ENCODE peak calls at places on chromosome 9, in five cellular contexts. One of them, this sample, is unnamed.

GRCh38 chr9:73116030-73116429 is 35.6 kb upstream of the ANXA1 start:
- DNase-seq in HepG2: no peak
- DNase-seq in K562: no peak
- DNase-seq in HCT116: no peak
- DNase-seq in GM12878: no peak
- DNase-seq in this sample: no peak

GRCh38 chr9:35364817-35365585 is 124.9 kb upstream of the RUSC2 start:
- DNase-seq in K562: no peak
- DNase-seq in GM12878: no peak
- DNase-seq in HepG2: no peak
- DNase-seq in HCT116: no peak
- DNase-seq in this sample: no peak

GRCh38 chr9:93304574-93305496 is 120.9 kb downstream of the WNK2 start:
- DNase-seq in HCT116: no peak
- DNase-seq in K562: peak
- DNase-seq in HepG2: peak
- DNase-seq in GM12878: no peak
- DNase-seq in this sample: peak

GRCh38 chr9:38016375-38017120 is 52.5 kb downstream of the SHB start:
- DNase-seq in K562: no peak
- DNase-seq in GM12878: no peak
- DNase-seq in HCT116: no peak
- DNase-seq in HepG2: no peak
- DNase-seq in this sample: no peak

GRCh38 chr9:16337322-16338029 is 533.0 kb downstream of the BNC2 start:
- DNase-seq in HepG2: no peak
- DNase-seq in HCT116: peak
- DNase-seq in K562: no peak
- DNase-seq in GM12878: no peak
- DNase-seq in this sample: no peak

GRCh38 chr9:116318463-116319271 is 165.1 kb downstream of the PAPPA start:
- DNase-seq in GM12878: no peak
- DNase-seq in K562: no peak
- DNase-seq in HepG2: no peak
- DNase-seq in HCT116: no peak
- DNase-seq in this sample: no peak

GRCh38 chr9:20505574-20505973 is 116.7 kb downstream of the MLLT3 start:
- DNase-seq in HepG2: no peak
- DNase-seq in HCT116: no peak
- DNase-seq in K562: no peak
- DNase-seq in GM12878: no peak
- DNase-seq in this sample: no peak

GRCh38 chr9:128637656-128638055 is 19.0 kb downstream of the DYNC2I2 start:
- DNase-seq in HCT116: no peak
- DNase-seq in HepG2: no peak
- DNase-seq in GM12878: no peak
- DNase-seq in K562: no peak
- DNase-seq in this sample: peak

GRCh38 chr9:34158362-34158869 is 20.4 kb upstream of the UBAP1 start:
- DNase-seq in HepG2: peak
- DNase-seq in HCT116: no peak
- DNase-seq in GM12878: no peak
- DNase-seq in K562: peak
- DNase-seq in this sample: no peak

GRCh38 chr9:15357050-15357653 is 50.1 kb upstream of the TTC39B start:
- DNase-seq in HCT116: no peak
- DNase-seq in GM12878: no peak
- DNase-seq in HepG2: peak
- DNase-seq in K562: no peak
- DNase-seq in this sample: no peak

GRCh38 chr9:126614455-126615248 is 924 bp downstream of the LMX1B start:
- DNase-seq in HCT116: no peak
- DNase-seq in GM12878: no peak
- DNase-seq in K562: no peak
- DNase-seq in HepG2: no peak
- DNase-seq in this sample: peak

GRCh38 chr9:74950456-74950855 is 2.3 kb downstream of the C9orf40 start:
- DNase-seq in GM12878: no peak
- DNase-seq in K562: no peak
- DNase-seq in HepG2: no peak
- DNase-seq in HCT116: no peak
- DNase-seq in this sample: no peak

GRCh38 chr9:13596383-13596970 is 317.0 kb upstream of the MPDZ start:
- DNase-seq in K562: no peak
- DNase-seq in HepG2: no peak
- DNase-seq in GM12878: no peak
- DNase-seq in HCT116: no peak
- DNase-seq in this sample: no peak

GRCh38 chr9:3480353-3480655 is 45.5 kb downstream of the RFX3 start:
- DNase-seq in HepG2: no peak
- DNase-seq in K562: no peak
- DNase-seq in HCT116: no peak
- DNase-seq in GM12878: no peak
- DNase-seq in this sample: no peak

GRCh38 chr9:100309992-100310391 is 42.8 kb downstream of the TEX10 start:
- DNase-seq in K562: no peak
- DNase-seq in GM12878: no peak
- DNase-seq in HCT116: no peak
- DNase-seq in HepG2: no peak
- DNase-seq in this sample: no peak

GRCh38 chr9:84969084-84969483 is 299.6 kb downstream of the NTRK2 start:
- DNase-seq in HCT116: no peak
- DNase-seq in HepG2: no peak
- DNase-seq in K562: no peak
- DNase-seq in GM12878: no peak
- DNase-seq in this sample: no peak

GRCh38 chr9:92359380-92360007 is 33.7 kb downstream of the CENPP start:
- DNase-seq in HepG2: no peak
- DNase-seq in K562: no peak
- DNase-seq in GM12878: no peak
- DNase-seq in HCT116: no peak
- DNase-seq in this sample: peak

GRCh38 chr9:98599566-98599965 is 109.2 kb downstream of the GABBR2 start:
- DNase-seq in K562: no peak
- DNase-seq in GM12878: no peak
- DNase-seq in HCT116: no peak
- DNase-seq in HepG2: no peak
- DNase-seq in this sample: no peak

GRCh38 chr9:107389617-107390071 is 99.9 kb downstream of the KLF4 start:
- DNase-seq in HepG2: peak
- DNase-seq in GM12878: no peak
- DNase-seq in K562: no peak
- DNase-seq in HCT116: no peak
- DNase-seq in this sample: no peak

GRCh38 chr9:17742065-17742464 is 163.2 kb downstream of the SH3GL2 start:
- DNase-seq in HepG2: no peak
- DNase-seq in GM12878: no peak
- DNase-seq in K562: no peak
- DNase-seq in HCT116: no peak
- DNase-seq in this sample: no peak

GRCh38 chr9:121822093-121823085 is 171.0 kb downstream of the DAB2IP start:
- DNase-seq in HCT116: no peak
- DNase-seq in GM12878: no peak
- DNase-seq in K562: no peak
- DNase-seq in HepG2: no peak
- DNase-seq in this sample: no peak

GRCh38 chr9:134307674-134308638 is 18.3 kb upstream of the RXRA start:
- DNase-seq in K562: no peak
- DNase-seq in HCT116: no peak
- DNase-seq in HepG2: peak
- DNase-seq in GM12878: no peak
- DNase-seq in this sample: no peak

GRCh38 chr9:127854169-127854833 is at the start of gene ENG:
- DNase-seq in HepG2: no peak
- DNase-seq in GM12878: no peak
- DNase-seq in K562: no peak
- DNase-seq in HCT116: no peak
- DNase-seq in this sample: peak

GRCh38 chr9:129665008-129665771 is at the start of gene PRRX2:
- DNase-seq in HCT116: no peak
- DNase-seq in HepG2: no peak
- DNase-seq in K562: peak
- DNase-seq in GM12878: no peak
- DNase-seq in this sample: peak

GRCh38 chr9:97305501-97306298 is 1.8 kb upstream of the CCDC180 start:
- DNase-seq in HCT116: no peak
- DNase-seq in K562: no peak
- DNase-seq in GM12878: no peak
- DNase-seq in HepG2: no peak
- DNase-seq in this sample: no peak

GRCh38 chr9:135447126-135447525 is 32.5 kb upstream of the PPP1R26 start:
- DNase-seq in HCT116: no peak
- DNase-seq in HepG2: no peak
- DNase-seq in K562: no peak
- DNase-seq in GM12878: no peak
- DNase-seq in this sample: no peak

GRCh38 chr9:123400926-123401503 is 45.0 kb downstream of the CRB2 start:
- DNase-seq in HCT116: no peak
- DNase-seq in HepG2: no peak
- DNase-seq in K562: no peak
- DNase-seq in GM12878: no peak
- DNase-seq in this sample: no peak

GRCh38 chr9:109162652-109163051 is 4.4 kb downstream of the FRRS1L start:
- DNase-seq in HepG2: no peak
- DNase-seq in GM12878: no peak
- DNase-seq in HCT116: no peak
- DNase-seq in K562: no peak
- DNase-seq in this sample: no peak

DNA sequence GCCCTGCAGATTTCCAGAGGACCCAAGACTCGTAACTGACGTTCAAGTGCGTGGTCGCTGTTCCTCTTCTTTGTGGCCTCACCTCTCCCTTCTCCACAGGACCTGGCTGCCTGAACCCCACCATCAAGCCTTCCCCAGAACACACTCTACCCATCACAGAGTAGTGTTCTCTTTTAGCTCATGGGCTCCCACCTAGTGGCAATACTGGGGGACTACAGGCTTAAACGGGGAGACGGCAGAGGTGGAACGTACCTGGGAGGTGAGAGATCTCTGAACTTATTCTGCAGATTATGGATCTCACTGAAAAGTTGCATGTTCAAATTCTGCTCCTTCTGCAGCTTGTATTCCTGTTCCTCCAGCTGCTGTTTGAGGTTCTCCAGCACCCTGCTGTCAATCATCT is 140.8 kb downstream of the CDK5RAP2 start:
- DNase-seq in HepG2: peak
- DNase-seq in GM12878: no peak
- DNase-seq in K562: peak
- DNase-seq in HCT116: no peak
- DNase-seq in this sample: peak
- TF ChIP-seq RAD21 in HepG2: peak
- TF ChIP-seq RAD21 in GM12878: peak
- TF ChIP-seq RAD21 in K562: no peak
- TF ChIP-seq RAD21 in HCT116: peak
- TF ChIP-seq RAD21 in this sample: peak

GRCh38 chr9:27282269-27282668 is 14.7 kb downstream of the EQTN start:
- DNase-seq in HepG2: no peak
- DNase-seq in HCT116: no peak
- DNase-seq in K562: no peak
- DNase-seq in GM12878: no peak
- DNase-seq in this sample: no peak

GRCh38 chr9:27280249-27280648 is 16.7 kb downstream of the EQTN start:
- DNase-seq in K562: no peak
- DNase-seq in HepG2: no peak
- DNase-seq in GM12878: no peak
- DNase-seq in HCT116: no peak
- DNase-seq in this sample: no peak

GRCh38 chr9:27278374-27278773 is 18.6 kb downstream of the EQTN start:
- DNase-seq in HCT116: no peak
- DNase-seq in HepG2: no peak
- DNase-seq in K562: no peak
- DNase-seq in GM12878: no peak
- DNase-seq in this sample: no peak

GRCh38 chr9:27280858-27281257 is 16.1 kb downstream of the EQTN start:
- DNase-seq in K562: no peak
- DNase-seq in HCT116: no peak
- DNase-seq in HepG2: no peak
- DNase-seq in GM12878: no peak
- DNase-seq in this sample: no peak

DNA sequence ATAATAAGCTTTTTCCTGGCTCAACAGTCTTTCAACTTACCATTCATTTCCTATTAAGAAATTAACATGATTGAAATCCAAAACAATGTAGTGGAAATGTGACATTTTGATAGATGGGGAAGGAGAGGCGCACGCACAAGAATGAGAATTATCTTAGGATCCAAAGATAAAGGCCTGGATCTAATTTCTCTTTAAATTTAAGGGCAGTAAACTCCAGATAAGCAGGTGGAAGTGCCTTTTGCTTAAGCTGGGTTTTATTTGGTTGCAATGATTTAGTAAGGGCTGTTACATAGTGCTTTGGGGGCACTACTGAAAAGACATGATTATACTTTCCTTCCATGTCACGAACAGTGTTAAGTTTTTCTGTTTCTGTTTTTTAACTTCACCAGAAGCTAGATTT is 17.3 kb downstream of the EQTN start:
- DNase-seq in K562: no peak
- DNase-seq in HCT116: no peak
- DNase-seq in HepG2: no peak
- DNase-seq in GM12878: no peak
- DNase-seq in this sample: no peak
- TF ChIP-seq YY1 in K562: no peak
- TF ChIP-seq YY1 in HCT116: no peak
- TF ChIP-seq YY1 in HepG2: no peak
- TF ChIP-seq YY1 in GM12878: no peak
- TF ChIP-seq YY1 in this sample: no peak

GRCh38 chr9:22055090-22055489 is 46.0 kb upstream of the CDKN2B start:
- DNase-seq in HepG2: no peak
- DNase-seq in K562: no peak
- DNase-seq in HCT116: no peak
- DNase-seq in GM12878: no peak
- DNase-seq in this sample: no peak
- H3K9ac ChIP-seq in HepG2: no peak
- H3K9ac ChIP-seq in K562: no peak
- H3K9ac ChIP-seq in HCT116: no peak
- H3K9ac ChIP-seq in GM12878: no peak
- H3K9ac ChIP-seq in this sample: no peak

DNA sequence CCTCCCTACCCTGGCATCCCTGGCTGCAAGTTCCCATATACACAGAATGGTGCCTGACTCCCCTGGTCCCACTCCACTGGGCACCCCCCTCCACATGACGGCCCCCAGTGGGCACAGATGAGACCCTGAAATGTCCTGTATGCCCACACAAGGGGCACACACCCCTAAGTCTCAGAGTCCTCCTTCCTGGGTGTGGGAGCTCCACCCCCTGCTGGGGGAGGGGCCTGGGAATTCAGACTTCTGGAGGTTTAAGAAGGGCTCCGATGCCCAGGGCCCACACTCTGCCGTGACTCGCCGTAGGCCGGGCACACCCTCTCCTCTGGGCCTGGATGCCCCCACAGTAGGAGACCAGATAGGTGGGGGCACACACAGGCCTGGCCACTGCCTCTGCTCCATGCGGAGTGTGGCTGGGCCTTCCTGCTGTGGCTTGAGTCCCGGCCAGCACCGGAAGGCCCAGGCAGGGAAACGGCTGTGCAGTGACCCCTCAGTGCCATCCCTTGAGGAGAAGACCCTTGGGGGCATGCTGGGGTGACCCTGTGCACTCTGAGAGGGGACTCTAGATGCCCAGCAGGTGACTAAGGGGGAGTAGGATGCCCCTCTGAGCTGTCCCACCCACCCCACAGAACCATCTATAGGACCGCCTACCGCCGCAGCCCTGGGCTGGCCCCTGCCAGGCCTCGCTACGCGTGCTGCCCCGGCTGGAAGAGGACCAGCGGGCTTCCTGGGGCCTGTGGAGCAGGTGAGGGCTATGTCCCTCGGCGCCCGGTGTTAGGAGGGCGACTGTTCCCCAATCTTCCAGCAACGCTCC is 6.5 kb downstream of the EGFL7 start:
- DNase-seq in GM12878: no peak
- DNase-seq in HepG2: no peak
- DNase-seq in K562: no peak
- DNase-seq in HCT116: no peak
- DNase-seq in this sample: no peak
- TF ChIP-seq RAD21 in GM12878: no peak
- TF ChIP-seq RAD21 in HepG2: no peak
- TF ChIP-seq RAD21 in K562: no peak
- TF ChIP-seq RAD21 in HCT116: no peak
- TF ChIP-seq RAD21 in this sample: no peak

This sample was measured in SK-N-SH.